ENCODE peak calls at places on chromosomes 6 and 20, in nine cellular contexts. W, X, D, F, M, V, U, Q and L are unnamed samples.

GRCh38 chr6:75493400-75494064 is at the start of gene FILIP1:
- DNase-seq in M (no peak), Q (peak), X (no peak), D (no peak), V (peak), U (peak), F (peak), W (peak), L (no peak)

GRCh38 chr6:122831511-122831910 is 42.5 kb downstream of the SMPDL3A start:
- DNase-seq in X (no peak), W (no peak), D (no peak), F (no peak), V (no peak), M (no peak), Q (no peak), U (no peak), L (no peak)

GRCh38 chr20:40207618-40208017 is 481.4 kb downstream of the MAFB start:
- DNase-seq in M (no peak), F (no peak), X (no peak), D (no peak), V (no peak), Q (no peak), W (no peak), U (peak), L (no peak)

GRCh38 chr6:149221774-149222070 is 95.8 kb upstream of the TAB2 start:
- DNase-seq in F (peak), V (no peak), X (no peak), M (no peak), D (peak), U (peak), Q (no peak), W (no peak), L (peak)

GRCh38 chr20:29689411-29690225 is 1567.8 kb upstream of the DEFB115 start:
- DNase-seq in F (no peak), W (no peak), M (peak), Q (peak), U (peak), V (peak), X (no peak), D (no peak), L (no peak)

GRCh38 chr6:130500693-130501092 is 134.9 kb downstream of the TMEM200A start:
- DNase-seq in M (no peak), U (peak), F (peak), V (no peak), X (peak), D (peak), W (no peak), Q (peak), L (peak)

GRCh38 chr20:57749131-57749690 is 39.4 kb upstream of the PMEPA1 start:
- DNase-seq in M (no peak), V (no peak), D (no peak), F (no peak), X (no peak), W (no peak), Q (no peak), U (no peak), L (no peak)

GRCh38 chr20:46268131-46268611 is 40.1 kb downstream of the CDH22 start:
- DNase-seq in F (no peak), V (no peak), D (no peak), Q (no peak), X (no peak), U (no peak), M (no peak), W (no peak), L (no peak)

GRCh38 chr6:170462366-170463020 is 90.6 kb downstream of the PSMB1 start:
- DNase-seq in D (no peak), F (no peak), V (no peak), U (no peak), M (no peak), Q (no peak), X (no peak), W (no peak), L (no peak)

GRCh38 chr20:38250607-38251006 is 9.9 kb downstream of the KIAA1755 start:
- DNase-seq in M (no peak), V (no peak), U (no peak), X (no peak), W (no peak), F (no peak), D (no peak), Q (no peak), L (no peak)

GRCh38 chr20:46458891-46459750 is 52.7 kb upstream of the ELMO2 start:
- DNase-seq in U (peak), M (no peak), Q (no peak), F (no peak), X (no peak), D (no peak), W (peak), V (peak), L (no peak)

GRCh38 chr6:43916091-43916923 is 146.3 kb downstream of the VEGFA start:
- DNase-seq in F (peak), W (no peak), M (no peak), D (peak), Q (peak), V (no peak), X (no peak), U (peak), L (peak)

GRCh38 chr6:68635706-68636513 is 828 bp downstream of the ADGRB3 start:
- DNase-seq in D (no peak), F (no peak), Q (peak), W (no peak), M (no peak), V (peak), U (peak), X (no peak), L (no peak)

GRCh38 chr6:107466062-107466461 is 6.7 kb upstream of the PDSS2 start:
- DNase-seq in M (no peak), D (no peak), F (no peak), W (no peak), Q (no peak), V (no peak), U (no peak), X (no peak), L (no peak)

GRCh38 chr6:7378629-7379218 is 10.8 kb downstream of the CAGE1 start:
- DNase-seq in Q (no peak), X (no peak), W (no peak), U (no peak), M (no peak), F (no peak), V (no peak), D (no peak), L (no peak)

GRCh38 chr20:14525439-14525838 is 188.0 kb upstream of the FLRT3 start:
- DNase-seq in M (no peak), D (no peak), U (no peak), F (no peak), X (no peak), V (no peak), W (no peak), Q (no peak), L (no peak)

GRCh38 chr20:1897965-1898464 is 2.8 kb downstream of the SIRPA start:
- DNase-seq in F (no peak), V (no peak), Q (peak), M (no peak), W (peak), U (peak), X (no peak), D (no peak), L (no peak)
- H3K4me3 ChIP-seq in F (no peak), V (no peak), Q (no peak), M (no peak), W (no peak), U (no peak), X (no peak), D (no peak), L (no peak)

GRCh38 chr20:37081717-37082289 is 14.0 kb downstream of the RBL1 start:
- DNase-seq in F (no peak), V (peak), U (peak), M (no peak), Q (no peak), D (no peak), W (peak), X (no peak), L (no peak)
- TF ChIP-seq CTCF in F (peak), V (peak), U (peak), M (peak), Q (peak), D (peak), W (peak), X (peak), L (peak)

GRCh38 chr6:24931296-24931695 is 4.5 kb downstream of the RIPOR2 start:
- DNase-seq in W (no peak), U (peak), Q (no peak), D (peak), V (no peak), M (no peak), X (peak), F (peak), L (no peak)

GRCh38 chr6:24933868-24934401 is 1.8 kb downstream of the RIPOR2 start:
- DNase-seq in W (peak), Q (peak), M (peak), D (no peak), V (peak), F (no peak), U (peak), X (no peak), L (no peak)

GRCh38 chr6:24931752-24932691 is 3.7 kb downstream of the RIPOR2 start:
- DNase-seq in U (peak), X (peak), F (peak), M (peak), W (no peak), V (no peak), Q (peak), D (peak), L (no peak)

GRCh38 chr6:24932832-24933231 is 2.9 kb downstream of the RIPOR2 start:
- DNase-seq in D (peak), W (no peak), Q (no peak), X (no peak), M (no peak), F (no peak), U (no peak), V (no peak), L (no peak)

DNA sequence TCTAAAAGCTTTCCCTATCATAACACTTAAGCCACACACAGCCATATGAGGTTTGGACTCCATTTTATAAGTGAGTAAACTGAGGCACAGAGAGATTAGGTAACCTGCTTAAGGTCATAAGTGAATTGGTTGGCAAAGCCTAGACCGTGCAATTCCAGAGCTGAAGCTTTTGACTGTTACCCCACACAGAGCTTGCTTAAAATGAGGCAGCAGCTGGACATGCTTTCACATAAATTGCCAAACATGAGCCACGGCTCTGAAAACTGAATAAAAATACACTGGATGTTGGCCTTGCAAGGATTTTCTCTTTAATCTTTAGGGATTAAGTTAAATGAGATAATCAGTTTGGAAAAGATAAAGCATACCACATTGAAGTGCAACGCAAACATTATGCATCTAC is 2.5 kb downstream of the RIPOR2 start:
- DNase-seq in X (no peak), V (no peak), M (no peak), Q (no peak), W (no peak), F (no peak), U (no peak), D (no peak), L (no peak)
- H3K4me3 ChIP-seq in X (no peak), V (no peak), M (no peak), Q (no peak), W (no peak), F (no peak), U (no peak), D (no peak), L (no peak)

GRCh38 chr20:1309439-1309847 is 19.5 kb downstream of the SDCBP2 start:
- DNase-seq in V (no peak), F (no peak), M (no peak), W (no peak), Q (no peak), X (no peak), U (no peak), D (no peak), L (no peak)
- TF ChIP-seq CTCF in V (no peak), F (no peak), M (no peak), W (no peak), Q (no peak), X (no peak), U (no peak), D (no peak), L (no peak)

GRCh38 chr6:27297484-27297856 is 14.6 kb downstream of the POM121L2 start:
- DNase-seq in M (no peak), W (no peak), Q (no peak), D (no peak), F (no peak), U (no peak), X (no peak), V (no peak), L (no peak)
- H3K4me3 ChIP-seq in M (peak), W (no peak), Q (no peak), D (peak), F (peak), U (no peak), X (peak), V (no peak), L (no peak)

DNA sequence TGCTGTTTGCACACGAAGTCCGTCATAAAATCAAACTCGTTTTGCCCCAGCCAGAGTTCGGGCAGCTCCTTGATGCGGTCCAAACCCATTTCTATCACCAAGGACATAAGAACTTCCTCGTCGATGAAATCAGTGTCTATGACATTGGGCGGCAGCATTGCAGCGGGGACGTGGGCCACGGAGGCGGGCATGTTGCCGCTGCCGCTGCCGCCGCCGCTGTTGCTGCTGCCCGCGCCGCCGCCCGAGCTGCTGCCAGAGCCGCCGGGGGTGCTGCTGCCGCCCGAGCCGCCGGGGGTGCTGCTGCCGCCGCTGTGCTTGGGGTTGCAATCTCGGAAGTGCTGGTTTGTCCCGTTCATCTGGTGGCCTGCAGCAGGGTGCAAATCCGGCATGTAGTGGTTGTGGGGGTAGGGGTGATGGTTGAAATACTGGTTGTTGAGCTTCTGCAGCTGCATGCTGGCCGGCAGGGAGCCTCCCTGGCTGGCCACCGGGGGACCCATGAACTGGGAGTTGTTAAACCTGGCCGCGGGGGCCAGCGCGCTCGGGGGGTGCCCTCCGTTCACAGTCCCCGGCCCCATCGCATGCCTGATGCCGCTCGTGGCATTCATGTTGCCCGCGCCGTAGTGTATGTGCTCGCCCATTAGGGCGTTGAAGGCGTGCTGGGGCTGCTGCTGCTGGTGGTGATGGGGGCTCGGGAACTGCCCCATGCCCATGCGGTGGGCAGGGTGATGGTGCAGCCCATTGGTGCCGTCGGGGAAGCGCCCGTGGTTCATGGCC is 1.1 kb downstream of the CITED2 start:
- DNase-seq in M (peak), F (peak), Q (peak), X (no peak), U (peak), D (peak), W (peak), V (peak), L (no peak)
- TF ChIP-seq CTCF in M (no peak), F (no peak), Q (peak), X (no peak), U (no peak), D (peak), W (peak), V (no peak), L (peak)